ENCODE peak calls at places on chromosomes 6 and 20, in four cellular contexts. One of them, this sample, is unnamed.
A peak's percentile ranks its signal among the peaks of the same experiment; 100 is the strongest.

GRCh38 chr6:146381486-146381885 is 162.1 kb upstream of the RAB32 start:
- DNase-seq in IMR-90: no peak
- DNase-seq in Peyer's patch: no peak
- DNase-seq in esophagus muscularis mucosa: no peak
- DNase-seq in this sample: no peak

GRCh38 chr6:1054653-1055014 is 257.3 kb upstream of the FOXQ1 start:
- DNase-seq in IMR-90: no peak
- DNase-seq in Peyer's patch: no peak
- DNase-seq in esophagus muscularis mucosa: no peak
- DNase-seq in this sample: no peak

GRCh38 chr20:44738779-44739477 is 6.7 kb upstream of the KCNK15 start:
- DNase-seq in IMR-90: peak; percentile 67
- DNase-seq in Peyer's patch: peak; percentile 54
- DNase-seq in esophagus muscularis mucosa: no peak
- DNase-seq in this sample: no peak

GRCh38 chr6:107355659-107356058 is 103.7 kb downstream of the PDSS2 start:
- DNase-seq in IMR-90: no peak
- DNase-seq in Peyer's patch: no peak
- DNase-seq in esophagus muscularis mucosa: no peak
- DNase-seq in this sample: no peak

GRCh38 chr6:157323924-157324276 is 581 bp upstream of the TMEM242 start:
- DNase-seq in IMR-90: peak; percentile 81
- DNase-seq in Peyer's patch: peak; percentile 57
- DNase-seq in esophagus muscularis mucosa: peak; percentile 94
- DNase-seq in this sample: peak; percentile 89

GRCh38 chr20:24773751-24774201 is 175.3 kb upstream of the CST7 start:
- DNase-seq in IMR-90: peak; percentile 72
- DNase-seq in Peyer's patch: no peak
- DNase-seq in esophagus muscularis mucosa: no peak
- DNase-seq in this sample: no peak

GRCh38 chr6:67102743-67103142 is 1395.7 kb upstream of the EYS start:
- DNase-seq in IMR-90: no peak
- DNase-seq in Peyer's patch: no peak
- DNase-seq in esophagus muscularis mucosa: no peak
- DNase-seq in this sample: no peak

GRCh38 chr6:100230115-100230975 is 234.4 kb downstream of the SIM1 start:
- DNase-seq in IMR-90: no peak
- DNase-seq in Peyer's patch: no peak
- DNase-seq in esophagus muscularis mucosa: no peak
- DNase-seq in this sample: no peak

GRCh38 chr20:956330-956951 is 40.3 kb upstream of the ANGPT4 start:
- DNase-seq in IMR-90: peak; percentile 51
- DNase-seq in Peyer's patch: peak; percentile 70
- DNase-seq in esophagus muscularis mucosa: no peak
- DNase-seq in this sample: peak; percentile 62

GRCh38 chr20:58650181-58650775 is 805 bp upstream of the STX16 start:
- DNase-seq in IMR-90: no peak
- DNase-seq in Peyer's patch: peak; percentile 42
- DNase-seq in esophagus muscularis mucosa: peak; percentile 85
- DNase-seq in this sample: peak; percentile 53

GRCh38 chr6:71410164-71410566 is 121.6 kb downstream of the OGFRL1 start:
- DNase-seq in IMR-90: peak; percentile 40
- DNase-seq in Peyer's patch: no peak
- DNase-seq in esophagus muscularis mucosa: no peak
- DNase-seq in this sample: no peak

GRCh38 chr6:158752613-158753012 is 66.6 kb downstream of the EZR start:
- DNase-seq in IMR-90: no peak
- DNase-seq in Peyer's patch: no peak
- DNase-seq in esophagus muscularis mucosa: no peak
- DNase-seq in this sample: no peak

GRCh38 chr6:79536615-79536968 is 638 bp downstream of the LCA5 start:
- DNase-seq in IMR-90: peak; percentile 31
- DNase-seq in Peyer's patch: no peak
- DNase-seq in esophagus muscularis mucosa: no peak
- DNase-seq in this sample: no peak

GRCh38 chr6:77326029-77326428 is 137.3 kb downstream of the HTR1B start:
- DNase-seq in IMR-90: peak; percentile 47
- DNase-seq in Peyer's patch: no peak
- DNase-seq in esophagus muscularis mucosa: no peak
- DNase-seq in this sample: no peak

GRCh38 chr6:43953256-43953655 is 174.0 kb downstream of the MRPL14 start:
- DNase-seq in IMR-90: no peak
- DNase-seq in Peyer's patch: no peak
- DNase-seq in esophagus muscularis mucosa: no peak
- DNase-seq in this sample: no peak

GRCh38 chr6:72890671-72891070 is 268.8 kb downstream of the KCNQ5 start:
- DNase-seq in IMR-90: no peak
- DNase-seq in Peyer's patch: no peak
- DNase-seq in esophagus muscularis mucosa: no peak
- DNase-seq in this sample: no peak

GRCh38 chr6:134564705-134565104 is 246.8 kb upstream of the SGK1 start:
- DNase-seq in IMR-90: no peak
- DNase-seq in Peyer's patch: no peak
- DNase-seq in esophagus muscularis mucosa: no peak
- DNase-seq in this sample: no peak

GRCh38 chr6:109073344-109074235 is 21.1 kb downstream of the SESN1 start:
- DNase-seq in IMR-90: peak; percentile 76
- DNase-seq in Peyer's patch: no peak
- DNase-seq in esophagus muscularis mucosa: no peak
- DNase-seq in this sample: no peak

GRCh38 chr20:24755411-24755922 is 193.6 kb upstream of the CST7 start:
- DNase-seq in IMR-90: no peak
- DNase-seq in Peyer's patch: peak; percentile 1
- DNase-seq in esophagus muscularis mucosa: no peak
- DNase-seq in this sample: no peak

GRCh38 chr20:23298155-23298554 is 52.4 kb upstream of the NXT1 start:
- DNase-seq in IMR-90: no peak
- DNase-seq in Peyer's patch: no peak
- DNase-seq in esophagus muscularis mucosa: no peak
- DNase-seq in this sample: no peak

GRCh38 chr6:14711704-14712397 is 534.0 kb upstream of the JARID2 start:
- DNase-seq in IMR-90: no peak
- DNase-seq in Peyer's patch: no peak
- DNase-seq in esophagus muscularis mucosa: no peak
- DNase-seq in this sample: no peak

GRCh38 chr6:13373488-13373886 is 45.1 kb upstream of the TBC1D7 start:
- DNase-seq in IMR-90: peak; percentile 22
- DNase-seq in Peyer's patch: no peak
- DNase-seq in esophagus muscularis mucosa: no peak
- DNase-seq in this sample: no peak

GRCh38 chr20:25277941-25278521 is 30.1 kb downstream of the PYGB start:
- DNase-seq in IMR-90: no peak
- DNase-seq in Peyer's patch: no peak
- DNase-seq in esophagus muscularis mucosa: no peak
- DNase-seq in this sample: peak; percentile 45

GRCh38 chr6:31356216-31356945 is 598 bp downstream of the HLA-B start:
- DNase-seq in IMR-90: peak; percentile 18
- DNase-seq in Peyer's patch: no peak
- DNase-seq in esophagus muscularis mucosa: peak; percentile 88
- DNase-seq in this sample: peak; percentile 58
- TF ChIP-seq POLR2A in IMR-90: no peak
- TF ChIP-seq POLR2A in Peyer's patch: no peak
- TF ChIP-seq POLR2A in esophagus muscularis mucosa: no peak
- TF ChIP-seq POLR2A in this sample: no peak

DNA sequence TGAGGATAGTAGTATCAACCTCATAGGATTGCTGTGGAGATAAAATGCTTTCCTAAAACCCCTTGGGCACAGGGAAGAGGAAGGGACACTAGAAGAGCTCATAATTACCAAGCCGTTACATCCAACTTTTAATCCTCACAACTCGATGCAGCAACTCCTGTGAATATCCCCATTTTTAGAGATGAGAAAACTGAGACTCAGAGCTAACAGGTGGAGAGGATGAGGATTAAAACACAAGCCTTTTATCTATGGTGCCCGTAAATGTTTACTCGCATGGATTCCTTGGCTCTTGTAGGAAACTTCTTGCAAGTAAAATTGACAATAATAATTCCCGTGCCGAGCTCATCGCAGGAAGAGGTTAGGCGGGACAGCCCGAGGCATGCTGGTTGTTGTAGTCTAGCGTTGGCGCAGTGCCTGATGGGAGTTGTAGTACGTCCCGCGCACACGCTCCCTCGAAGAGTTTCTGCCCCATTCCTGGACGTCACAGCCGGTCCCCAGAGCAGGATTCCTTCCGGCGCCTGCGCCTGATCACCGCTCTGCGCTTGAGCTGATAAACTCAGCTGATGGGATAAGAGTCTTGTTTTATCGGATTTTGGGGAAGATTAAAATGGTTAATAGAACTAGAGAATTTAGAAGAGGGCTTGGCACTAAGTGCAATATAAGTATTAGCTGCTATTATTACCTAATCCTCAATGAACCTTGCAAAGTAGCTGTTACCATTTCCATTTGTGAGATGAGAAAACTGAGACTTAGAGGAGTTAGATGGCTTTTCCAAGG is 2.8 kb upstream of the UBE2V1 start:
- DNase-seq in IMR-90: peak; percentile 97
- DNase-seq in Peyer's patch: peak; percentile 96
- DNase-seq in esophagus muscularis mucosa: peak; percentile 99
- DNase-seq in this sample: peak; percentile 97
- TF ChIP-seq POLR2A in IMR-90: no peak
- TF ChIP-seq POLR2A in Peyer's patch: no peak
- TF ChIP-seq POLR2A in esophagus muscularis mucosa: no peak
- TF ChIP-seq POLR2A in this sample: peak; percentile 36

GRCh38 chr6:154782245-154782644 is 49.0 kb downstream of the SCAF8 start:
- DNase-seq in IMR-90: no peak
- DNase-seq in Peyer's patch: no peak
- DNase-seq in esophagus muscularis mucosa: no peak
- DNase-seq in this sample: no peak
- TF ChIP-seq POLR2A in IMR-90: no peak
- TF ChIP-seq POLR2A in Peyer's patch: no peak
- TF ChIP-seq POLR2A in esophagus muscularis mucosa: no peak
- TF ChIP-seq POLR2A in this sample: no peak

GRCh38 chr6:16276991-16277981 is 38.9 kb downstream of the GMPR start:
- DNase-seq in IMR-90: peak; percentile 93
- DNase-seq in Peyer's patch: no peak
- DNase-seq in esophagus muscularis mucosa: no peak
- DNase-seq in this sample: no peak

GRCh38 chr6:16274519-16275229 is 36.3 kb downstream of the GMPR start:
- DNase-seq in IMR-90: no peak
- DNase-seq in Peyer's patch: no peak
- DNase-seq in esophagus muscularis mucosa: no peak
- DNase-seq in this sample: no peak

GRCh38 chr6:16278750-16279149 is 40.4 kb downstream of the GMPR start:
- DNase-seq in IMR-90: no peak
- DNase-seq in Peyer's patch: no peak
- DNase-seq in esophagus muscularis mucosa: no peak
- DNase-seq in this sample: no peak

GRCh38 chr6:16275230-16275574 is 36.8 kb downstream of the GMPR start:
- DNase-seq in IMR-90: no peak
- DNase-seq in Peyer's patch: no peak
- DNase-seq in esophagus muscularis mucosa: no peak
- DNase-seq in this sample: no peak

GRCh38 chr6:16278048-16278724 is 39.8 kb downstream of the GMPR start:
- DNase-seq in IMR-90: peak; percentile 21
- DNase-seq in Peyer's patch: no peak
- DNase-seq in esophagus muscularis mucosa: no peak
- DNase-seq in this sample: no peak
- TF ChIP-seq POLR2A in IMR-90: no peak
- TF ChIP-seq POLR2A in Peyer's patch: no peak
- TF ChIP-seq POLR2A in esophagus muscularis mucosa: no peak
- TF ChIP-seq POLR2A in this sample: no peak